ENCODE peak calls at places on chromosomes 11 and 22, in five cellular contexts. L, H, B, K and J are unnamed samples.
A peak's percentile ranks its signal among the peaks of the same experiment; 100 is the strongest.

GRCh38 chr11:2890466-2891241 is 5.1 kb upstream of the CDKN1C start:
- DNase-seq in L (no peak), H (no peak), B (no peak), K (peak; percentile 79), J (no peak)

GRCh38 chr11:74339619-74340018 is 28.2 kb upstream of the P4HA3 start:
- DNase-seq in L (no peak), H (no peak), B (no peak), K (no peak), J (no peak)

GRCh38 chr11:105144887-105145286 is 5.3 kb upstream of the CARD18 start:
- DNase-seq in L (no peak), H (no peak), B (no peak), K (peak; percentile 50), J (no peak)

GRCh38 chr11:106697058-106697457 is 321.2 kb downstream of the GUCY1A2 start:
- DNase-seq in L (no peak), H (no peak), B (no peak), K (peak; percentile 86), J (no peak)

GRCh38 chr22:40525250-40525884 is 111.2 kb downstream of the MRTFA start:
- DNase-seq in L (no peak), H (peak; percentile 13), B (peak; percentile 25), K (peak; percentile 60), J (no peak)

GRCh38 chr22:36658900-36659299 is 44.7 kb downstream of the CACNG2 start:
- DNase-seq in L (no peak), H (no peak), B (no peak), K (no peak), J (no peak)

GRCh38 chr22:35587447-35587870 is 29.7 kb downstream of the MB start:
- DNase-seq in L (no peak), H (no peak), B (no peak), K (no peak), J (no peak)

GRCh38 chr11:130639369-130639768 is 190.9 kb downstream of the ADAMTS15 start:
- DNase-seq in L (no peak), H (no peak), B (no peak), K (no peak), J (no peak)

GRCh38 chr11:125476721-125477120 is 19.3 kb downstream of the FEZ1 start:
- DNase-seq in L (no peak), H (no peak), B (no peak), K (no peak), J (no peak)

GRCh38 chr22:23248583-23248982 is 68.3 kb downstream of the BCR start:
- DNase-seq in L (no peak), H (no peak), B (no peak), K (peak; percentile 15), J (no peak)

GRCh38 chr22:48939441-48940265 is 888.0 kb downstream of the BRD1 start:
- DNase-seq in L (no peak), H (no peak), B (no peak), K (no peak), J (no peak)

GRCh38 chr11:78742430-78742829 is 167.8 kb upstream of the NARS2 start:
- DNase-seq in L (no peak), H (no peak), B (no peak), K (no peak), J (no peak)

GRCh38 chr22:19710769-19711106 is 3.6 kb upstream of the SEPTIN5 start:
- DNase-seq in L (no peak), H (no peak), B (no peak), K (no peak), J (no peak)

GRCh38 chr22:43879901-43880742 is 11.7 kb downstream of the PNPLA5 start:
- DNase-seq in L (no peak), H (no peak), B (no peak), K (no peak), J (no peak)

GRCh38 chr11:44998051-44998450 is 47.4 kb upstream of the TP53I11 start:
- DNase-seq in L (no peak), H (no peak), B (no peak), K (no peak), J (no peak)

GRCh38 chr22:45903355-45904149 is 73.4 kb downstream of the WNT7B start:
- DNase-seq in L (no peak), H (peak; percentile 87), B (no peak), K (peak; percentile 72), J (no peak)

GRCh38 chr11:57762235-57762866 is 749 bp downstream of the CTNND1 start:
- DNase-seq in L (peak; percentile 7), H (no peak), B (no peak), K (no peak), J (no peak)

GRCh38 chr11:2453436-2453835 is 8.6 kb downstream of the KCNQ1 start:
- DNase-seq in L (no peak), H (no peak), B (no peak), K (no peak), J (no peak)

GRCh38 chr11:2587132-2587930 is 112.5 kb downstream of the KCNQ1OT1 start:
- DNase-seq in L (no peak), H (no peak), B (no peak), K (no peak), J (no peak)

GRCh38 chr22:45204751-45205623 is 35.7 kb downstream of the KIAA0930 start:
- DNase-seq in L (no peak), H (no peak), B (no peak), K (peak; percentile 29), J (no peak)

GRCh38 chr22:45970709-45971388 is 6.1 kb downstream of the WNT7B start:
- DNase-seq in L (no peak), H (no peak), B (no peak), K (no peak), J (no peak)

GRCh38 chr11:60634151-60634550 is 65.3 kb upstream of the MS4A8 start:
- DNase-seq in L (no peak), H (no peak), B (no peak), K (no peak), J (no peak)

GRCh38 chr11:59197990-59198389 is 14.7 kb downstream of the MPEG1 start:
- DNase-seq in L (peak; percentile 69), H (peak; percentile 23), B (no peak), K (peak; percentile 69), J (peak; percentile 63)

GRCh38 chr22:30402036-30402759 is 5.4 kb downstream of the SEC14L2 start:
- DNase-seq in L (no peak), H (no peak), B (no peak), K (no peak), J (no peak)

GRCh38 chr22:38412435-38413084 is 42.4 kb downstream of the KCNJ4 start:
- DNase-seq in L (no peak), H (no peak), B (no peak), K (no peak), J (no peak)